ENCODE peak calls at places on chromosome 11, in five cellular contexts. One of them, this sample, is unnamed.

GRCh38 chr11:95500466-95500865 is 269.5 kb upstream of the SESN3 start:
- DNase-seq in K562: no peak
- DNase-seq in H1: no peak
- DNase-seq in HepG2: no peak
- DNase-seq in GM12878: no peak
- DNase-seq in this sample: no peak

GRCh38 chr11:102527701-102528100 is 2.8 kb downstream of the MMP7 start:
- DNase-seq in K562: no peak
- DNase-seq in H1: no peak
- DNase-seq in HepG2: no peak
- DNase-seq in GM12878: no peak
- DNase-seq in this sample: no peak

GRCh38 chr11:114478768-114479167 is 39.5 kb downstream of the REXO2 start:
- DNase-seq in K562: peak
- DNase-seq in H1: no peak
- DNase-seq in HepG2: peak
- DNase-seq in GM12878: no peak
- DNase-seq in this sample: no peak

GRCh38 chr11:27757953-27758352 is 57.7 kb upstream of the BDNF start:
- DNase-seq in K562: no peak
- DNase-seq in H1: no peak
- DNase-seq in HepG2: no peak
- DNase-seq in GM12878: no peak
- DNase-seq in this sample: no peak

GRCh38 chr11:45145421-45146071 is 893 bp upstream of the PRDM11 start:
- DNase-seq in K562: no peak
- DNase-seq in H1: peak
- DNase-seq in HepG2: no peak
- DNase-seq in GM12878: no peak
- DNase-seq in this sample: no peak

GRCh38 chr11:12410006-12410728 is 32.8 kb downstream of the PARVA start:
- DNase-seq in K562: no peak
- DNase-seq in H1: no peak
- DNase-seq in HepG2: no peak
- DNase-seq in GM12878: no peak
- DNase-seq in this sample: no peak

GRCh38 chr11:1054143-1055108 is 17.9 kb upstream of the MUC6 start:
- DNase-seq in K562: no peak
- DNase-seq in H1: no peak
- DNase-seq in HepG2: no peak
- DNase-seq in GM12878: no peak
- DNase-seq in this sample: no peak

GRCh38 chr11:134155456-134155855 is 68.3 kb downstream of the NCAPD3 start:
- DNase-seq in K562: no peak
- DNase-seq in H1: no peak
- DNase-seq in HepG2: no peak
- DNase-seq in GM12878: no peak
- DNase-seq in this sample: no peak

GRCh38 chr11:111878385-111878765 is 590 bp downstream of the FDXACB1 start:
- DNase-seq in K562: no peak
- DNase-seq in H1: no peak
- DNase-seq in HepG2: no peak
- DNase-seq in GM12878: no peak
- DNase-seq in this sample: peak

GRCh38 chr11:46710821-46711269 is 8.2 kb upstream of the F2 start:
- DNase-seq in K562: no peak
- DNase-seq in H1: no peak
- DNase-seq in HepG2: no peak
- DNase-seq in GM12878: no peak
- DNase-seq in this sample: no peak

GRCh38 chr11:23473782-23474181 is 613.5 kb upstream of the CCDC179 start:
- DNase-seq in K562: no peak
- DNase-seq in H1: no peak
- DNase-seq in HepG2: no peak
- DNase-seq in GM12878: no peak
- DNase-seq in this sample: no peak

GRCh38 chr11:61955416-61956135 is 5.4 kb downstream of the BEST1 start:
- DNase-seq in K562: no peak
- DNase-seq in H1: peak
- DNase-seq in HepG2: no peak
- DNase-seq in GM12878: no peak
- DNase-seq in this sample: no peak

GRCh38 chr11:13215157-13215556 is 62.4 kb upstream of the BMAL1 start:
- DNase-seq in K562: no peak
- DNase-seq in H1: no peak
- DNase-seq in HepG2: no peak
- DNase-seq in GM12878: no peak
- DNase-seq in this sample: peak

GRCh38 chr11:78228467-78228866 is 39.7 kb downstream of the USP35 start:
- DNase-seq in K562: peak
- DNase-seq in H1: no peak
- DNase-seq in HepG2: peak
- DNase-seq in GM12878: peak
- DNase-seq in this sample: peak

GRCh38 chr11:28176231-28176853 is 68.2 kb downstream of the METTL15 start:
- DNase-seq in K562: no peak
- DNase-seq in H1: no peak
- DNase-seq in HepG2: no peak
- DNase-seq in GM12878: no peak
- DNase-seq in this sample: peak

GRCh38 chr11:102274628-102275027 is 42.7 kb upstream of the BIRC3 start:
- DNase-seq in K562: no peak
- DNase-seq in H1: no peak
- DNase-seq in HepG2: no peak
- DNase-seq in GM12878: no peak
- DNase-seq in this sample: no peak

GRCh38 chr11:130606781-130607511 is 158.5 kb downstream of the ADAMTS15 start:
- DNase-seq in K562: no peak
- DNase-seq in H1: no peak
- DNase-seq in HepG2: no peak
- DNase-seq in GM12878: no peak
- DNase-seq in this sample: no peak

GRCh38 chr11:6258571-6258998 is 1.1 kb upstream of the CCKBR start:
- DNase-seq in K562: no peak
- DNase-seq in H1: no peak
- DNase-seq in HepG2: no peak
- DNase-seq in GM12878: no peak
- DNase-seq in this sample: no peak
- TF ChIP-seq YY1 in K562: no peak
- TF ChIP-seq YY1 in H1: no peak
- TF ChIP-seq YY1 in HepG2: no peak
- TF ChIP-seq YY1 in GM12878: no peak
- TF ChIP-seq YY1 in this sample: no peak

GRCh38 chr11:43578346-43579170 is 102.0 kb upstream of the HSD17B12 start:
- DNase-seq in K562: no peak
- DNase-seq in H1: no peak
- DNase-seq in HepG2: no peak
- DNase-seq in GM12878: no peak
- DNase-seq in this sample: no peak

GRCh38 chr11:43574949-43575915 is 105.3 kb upstream of the HSD17B12 start:
- DNase-seq in K562: no peak
- DNase-seq in H1: no peak
- DNase-seq in HepG2: no peak
- DNase-seq in GM12878: no peak
- DNase-seq in this sample: no peak

GRCh38 chr11:43577566-43578264 is 102.8 kb upstream of the HSD17B12 start:
- DNase-seq in K562: no peak
- DNase-seq in H1: no peak
- DNase-seq in HepG2: no peak
- DNase-seq in GM12878: no peak
- DNase-seq in this sample: no peak

GRCh38 chr11:43575931-43576833 is 104.4 kb upstream of the HSD17B12 start:
- DNase-seq in K562: no peak
- DNase-seq in H1: no peak
- DNase-seq in HepG2: no peak
- DNase-seq in GM12878: no peak
- DNase-seq in this sample: no peak

GRCh38 chr11:43576834-43577521 is 103.6 kb upstream of the HSD17B12 start:
- DNase-seq in K562: peak
- DNase-seq in H1: no peak
- DNase-seq in HepG2: peak
- DNase-seq in GM12878: no peak
- DNase-seq in this sample: peak
- TF ChIP-seq EZH2 in K562: no peak
- TF ChIP-seq EZH2 in H1: no peak
- TF ChIP-seq EZH2 in HepG2: no peak
- TF ChIP-seq EZH2 in GM12878: no peak
- TF ChIP-seq EZH2 in this sample: no peak

GRCh38 chr11:5690216-5690615 is 626 bp downstream of the TRIM22 start:
- DNase-seq in K562: no peak
- DNase-seq in H1: no peak
- DNase-seq in HepG2: no peak
- DNase-seq in GM12878: no peak
- DNase-seq in this sample: no peak

GRCh38 chr11:5688482-5688881 is 1.1 kb upstream of the TRIM22 start:
- DNase-seq in K562: no peak
- DNase-seq in H1: no peak
- DNase-seq in HepG2: no peak
- DNase-seq in GM12878: no peak
- DNase-seq in this sample: no peak

GRCh38 chr11:5691963-5692358 is 2.4 kb downstream of the TRIM22 start:
- DNase-seq in K562: no peak
- DNase-seq in H1: no peak
- DNase-seq in HepG2: no peak
- DNase-seq in GM12878: no peak
- DNase-seq in this sample: no peak

GRCh38 chr11:5690736-5691135 is 1.1 kb downstream of the TRIM22 start:
- DNase-seq in K562: peak
- DNase-seq in H1: no peak
- DNase-seq in HepG2: no peak
- DNase-seq in GM12878: no peak
- DNase-seq in this sample: no peak

DNA sequence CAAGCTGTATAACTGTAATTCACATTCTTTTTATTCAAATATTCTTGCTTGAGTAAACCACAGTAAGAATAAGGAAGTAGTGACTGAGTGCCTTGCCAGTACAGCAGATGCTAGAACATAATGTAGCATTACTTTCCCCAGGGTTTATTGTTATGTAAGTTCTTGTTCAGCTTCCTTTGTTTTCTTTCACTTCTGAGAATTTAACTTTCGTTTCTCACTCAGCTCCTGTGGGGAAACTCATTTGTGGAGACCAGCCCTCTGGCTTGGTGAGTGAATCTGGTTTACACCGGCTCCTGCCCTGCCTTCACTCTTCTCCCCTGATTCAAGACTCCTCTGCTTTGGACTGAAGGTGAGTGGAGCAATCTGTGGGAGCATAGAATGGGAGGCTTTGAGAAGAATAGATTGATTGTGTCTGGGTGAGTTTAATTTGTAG is at the start of gene TRIM22:
- DNase-seq in K562: no peak
- DNase-seq in H1: peak
- DNase-seq in HepG2: no peak
- DNase-seq in GM12878: peak
- DNase-seq in this sample: no peak
- TF ChIP-seq POLR2AphosphoS5 in K562: no peak
- TF ChIP-seq POLR2AphosphoS5 in H1: peak
- TF ChIP-seq POLR2AphosphoS5 in HepG2: no peak
- TF ChIP-seq POLR2AphosphoS5 in GM12878: peak
- TF ChIP-seq POLR2AphosphoS5 in this sample: no peak

DNA sequence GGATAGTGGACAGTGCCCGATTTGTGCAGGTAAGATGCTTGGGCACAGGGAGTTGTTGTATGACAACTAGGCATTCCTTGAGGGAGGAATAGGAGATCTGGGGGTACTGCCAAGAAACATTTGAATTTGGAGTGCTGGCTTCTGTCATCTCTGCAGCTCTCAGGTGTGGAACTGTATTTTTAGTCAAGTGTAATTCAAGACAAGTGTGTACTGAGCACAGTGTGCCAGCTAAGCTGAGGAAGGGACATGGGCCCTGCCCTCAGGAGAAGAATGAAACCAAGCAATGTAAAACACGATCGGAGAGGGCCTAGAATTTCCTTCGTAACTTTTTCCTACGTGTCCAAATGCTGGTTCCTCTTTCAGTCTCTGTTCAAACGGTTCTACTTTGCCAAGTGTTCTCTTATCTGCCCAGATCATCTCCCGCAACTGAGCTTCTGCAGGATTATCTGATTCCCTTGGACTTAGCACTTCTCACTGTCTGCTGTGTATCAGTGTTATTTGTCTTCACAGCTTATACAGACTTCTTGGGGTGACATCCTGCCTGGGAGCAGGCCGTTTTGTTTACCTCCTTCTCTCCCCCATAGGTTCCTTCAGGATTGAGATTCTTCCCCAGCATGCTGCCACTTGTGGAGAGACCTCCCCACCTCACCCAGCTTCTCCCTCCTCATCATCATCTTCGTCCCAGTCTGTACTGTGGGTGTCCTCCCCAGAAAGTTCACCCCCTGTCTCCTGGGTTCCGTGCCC is 27.6 kb downstream of the ART5 start:
- DNase-seq in K562: no peak
- DNase-seq in H1: no peak
- DNase-seq in HepG2: no peak
- DNase-seq in GM12878: no peak
- DNase-seq in this sample: no peak
- TF ChIP-seq YY1 in K562: no peak
- TF ChIP-seq YY1 in H1: no peak
- TF ChIP-seq YY1 in HepG2: no peak
- TF ChIP-seq YY1 in GM12878: no peak
- TF ChIP-seq YY1 in this sample: no peak